ENCODE peak calls at places on chromosomes 3 and 15, in seven cellular contexts. E, B, F, G, V, N and R are unnamed samples.

GRCh38 chr15:66935688-66936087 is 129.7 kb upstream of the SMAD3 start:
- DNase-seq in E (no peak), B (no peak), F (no peak), G (no peak), V (no peak), N (no peak), R (no peak)

GRCh38 chr15:56653082-56653481 is 80.2 kb downstream of the ZNF280D start:
- DNase-seq in E (no peak), B (no peak), F (no peak), G (no peak), V (no peak), N (no peak), R (no peak)

GRCh38 chr3:81419196-81419595 is 342.2 kb downstream of the GBE1 start:
- DNase-seq in E (no peak), B (no peak), F (no peak), G (no peak), V (no peak), N (no peak), R (peak; percentile 12)

GRCh38 chr3:129308636-129309035 is 30.0 kb downstream of the HMCES start:
- DNase-seq in E (no peak), B (no peak), F (no peak), G (no peak), V (no peak), N (no peak), R (no peak)

GRCh38 chr15:25810631-25811077 is 52.5 kb downstream of the ATP10A start:
- DNase-seq in E (no peak), B (peak; percentile 18), F (no peak), G (no peak), V (peak; percentile 5), N (no peak), R (no peak)

GRCh38 chr3:107683447-107683846 is 160.7 kb downstream of the BBX start:
- DNase-seq in E (no peak), B (no peak), F (no peak), G (no peak), V (no peak), N (no peak), R (no peak)

GRCh38 chr3:18988619-18989229 is 159.6 kb upstream of the KCNH8 start:
- DNase-seq in E (no peak), B (no peak), F (peak; percentile 24), G (no peak), V (no peak), N (no peak), R (peak; percentile 65)

GRCh38 chr15:28967071-28967470 is 81.3 kb downstream of the APBA2 start:
- DNase-seq in E (no peak), B (no peak), F (no peak), G (no peak), V (no peak), N (no peak), R (no peak)

GRCh38 chr3:99920530-99921376 is 103.1 kb downstream of the CMSS1 start:
- DNase-seq in E (no peak), B (no peak), F (peak; percentile 21), G (no peak), V (no peak), N (peak; percentile 30), R (no peak)

GRCh38 chr15:37931321-37931720 is 3.1 kb upstream of the TMCO5A start:
- DNase-seq in E (no peak), B (no peak), F (no peak), G (no peak), V (no peak), N (no peak), R (no peak)

GRCh38 chr15:69315402-69316110 is 16.8 kb downstream of the PAQR5 start:
- DNase-seq in E (no peak), B (no peak), F (no peak), G (no peak), V (no peak), N (no peak), R (no peak)

GRCh38 chr3:70358978-70359580 is 46.6 kb upstream of the MDFIC2 start:
- DNase-seq in E (no peak), B (no peak), F (no peak), G (peak; percentile 8), V (no peak), N (peak; percentile 8), R (no peak)

GRCh38 chr15:20357139-20358065 is 184.2 kb downstream of the GOLGA6L6 start:
- DNase-seq in E (no peak), B (no peak), F (no peak), G (no peak), V (no peak), N (no peak), R (no peak)

GRCh38 chr15:56243117-56243773 is 434 bp downstream of the RFX7 start:
- DNase-seq in E (peak; percentile 45), B (no peak), F (peak; percentile 20), G (peak; percentile 42), V (no peak), N (peak; percentile 27), R (peak; percentile 57)

GRCh38 chr15:77851696-77852095 is 219.0 kb upstream of the LINGO1 start:
- DNase-seq in E (no peak), B (no peak), F (no peak), G (no peak), V (no peak), N (no peak), R (no peak)

GRCh38 chr3:179956416-179956830 is 80.3 kb downstream of the PEX5L start:
- DNase-seq in E (no peak), B (no peak), F (no peak), G (no peak), V (no peak), N (no peak), R (no peak)

GRCh38 chr3:188954590-188955208 is 217.1 kb upstream of the TPRG1 start:
- DNase-seq in E (peak; percentile 88), B (peak; percentile 47), F (peak; percentile 94), G (peak; percentile 71), V (peak; percentile 53), N (peak; percentile 89), R (peak; percentile 68)

GRCh38 chr15:25852027-25852426 is 11.1 kb downstream of the ATP10A start:
- DNase-seq in E (no peak), B (no peak), F (no peak), G (no peak), V (no peak), N (no peak), R (no peak)

GRCh38 chr3:171744055-171744741 is 66.1 kb downstream of the PLD1 start:
- DNase-seq in E (no peak), B (no peak), F (no peak), G (no peak), V (no peak), N (no peak), R (peak; percentile 20)

GRCh38 chr15:90143176-90143655 is 40.9 kb upstream of the IDH2 start:
- DNase-seq in E (peak; percentile 62), B (peak; percentile 33), F (peak; percentile 39), G (no peak), V (peak; percentile 35), N (peak; percentile 78), R (peak; percentile 68)

GRCh38 chr3:195763843-195764825 is 43.4 kb downstream of the MUC20 start:
- DNase-seq in E (no peak), B (no peak), F (no peak), G (no peak), V (no peak), N (no peak), R (no peak)